ENCODE peak calls at places on chromosomes 2 and 18, in five cellular contexts. One of them, this sample, is unnamed. For H3K27me3, the result is how much of the 10 kb centered on the place peaks cover.

GRCh38 chr2:125405816-125406215 is 1250.1 kb upstream of the GYPC start:
- DNase-seq in H9: no peak
- DNase-seq in mesenchymal stem cell: peak
- DNase-seq in H1: no peak
- DNase-seq in trophoblast cell: peak
- DNase-seq in this sample: no peak

GRCh38 chr2:189142893-189143759 is 36.4 kb downstream of the COL5A2 start:
- DNase-seq in H9: peak
- DNase-seq in mesenchymal stem cell: peak
- DNase-seq in H1: peak
- DNase-seq in trophoblast cell: peak
- DNase-seq in this sample: peak

GRCh38 chr2:219433666-219434467 is 776 bp upstream of the SPEG start:
- DNase-seq in H9: peak
- DNase-seq in mesenchymal stem cell: peak
- DNase-seq in H1: peak
- DNase-seq in trophoblast cell: peak
- DNase-seq in this sample: no peak

GRCh38 chr2:44753552-44754285 is 187.8 kb upstream of the SIX3 start:
- DNase-seq in H9: no peak
- DNase-seq in mesenchymal stem cell: peak
- DNase-seq in H1: no peak
- DNase-seq in trophoblast cell: no peak
- DNase-seq in this sample: no peak

GRCh38 chr2:75596784-75597183 is 36.0 kb upstream of the EVA1A start:
- DNase-seq in H9: no peak
- DNase-seq in mesenchymal stem cell: peak
- DNase-seq in H1: no peak
- DNase-seq in trophoblast cell: peak
- DNase-seq in this sample: no peak

GRCh38 chr18:58682429-58683069 is 11.3 kb downstream of the MALT1 start:
- DNase-seq in H9: no peak
- DNase-seq in mesenchymal stem cell: peak
- DNase-seq in H1: no peak
- DNase-seq in trophoblast cell: no peak
- DNase-seq in this sample: no peak

GRCh38 chr18:31269508-31270074 is 48.4 kb upstream of the DSG1 start:
- DNase-seq in H9: no peak
- DNase-seq in mesenchymal stem cell: no peak
- DNase-seq in H1: no peak
- DNase-seq in trophoblast cell: no peak
- DNase-seq in this sample: no peak

GRCh38 chr2:58562281-58562680 is 321.2 kb upstream of the FANCL start:
- DNase-seq in H9: no peak
- DNase-seq in mesenchymal stem cell: peak
- DNase-seq in H1: no peak
- DNase-seq in trophoblast cell: no peak
- DNase-seq in this sample: no peak

GRCh38 chr18:63317982-63318881 is 1.3 kb downstream of the BCL2 start:
- DNase-seq in H9: peak
- DNase-seq in mesenchymal stem cell: no peak
- DNase-seq in H1: no peak
- DNase-seq in trophoblast cell: peak
- DNase-seq in this sample: no peak

GRCh38 chr2:167492486-167492885 is 604.2 kb downstream of the XIRP2 start:
- DNase-seq in H9: no peak
- DNase-seq in mesenchymal stem cell: peak
- DNase-seq in H1: no peak
- DNase-seq in trophoblast cell: no peak
- DNase-seq in this sample: no peak

GRCh38 chr2:134142341-134142738 is 111.5 kb upstream of the MGAT5 start:
- DNase-seq in H9: no peak
- DNase-seq in mesenchymal stem cell: no peak
- DNase-seq in H1: no peak
- DNase-seq in trophoblast cell: no peak
- DNase-seq in this sample: no peak

GRCh38 chr18:73842795-73843394 is 304.7 kb downstream of the FBXO15 start:
- DNase-seq in H9: peak
- DNase-seq in mesenchymal stem cell: peak
- DNase-seq in H1: no peak
- DNase-seq in trophoblast cell: peak
- DNase-seq in this sample: peak

GRCh38 chr2:136645458-136645857 is 119.9 kb upstream of the THSD7B start:
- DNase-seq in H9: no peak
- DNase-seq in mesenchymal stem cell: no peak
- DNase-seq in H1: no peak
- DNase-seq in trophoblast cell: no peak
- DNase-seq in this sample: no peak

GRCh38 chr2:74548919-74549684 is 4.6 kb downstream of the LOXL3 start:
- DNase-seq in H9: peak
- DNase-seq in mesenchymal stem cell: peak
- DNase-seq in H1: no peak
- DNase-seq in trophoblast cell: peak
- DNase-seq in this sample: peak

GRCh38 chr2:85794491-85795121 is 40.8 kb downstream of the ATOH8 start:
- DNase-seq in H9: no peak
- DNase-seq in mesenchymal stem cell: no peak
- DNase-seq in H1: no peak
- DNase-seq in trophoblast cell: no peak
- DNase-seq in this sample: no peak

GRCh38 chr2:85793584-85793983 is 39.8 kb downstream of the ATOH8 start:
- DNase-seq in H9: no peak
- DNase-seq in mesenchymal stem cell: no peak
- DNase-seq in H1: no peak
- DNase-seq in trophoblast cell: peak
- DNase-seq in this sample: no peak

GRCh38 chr2:85794038-85794441 is 40.2 kb downstream of the ATOH8 start:
- DNase-seq in H9: no peak
- DNase-seq in mesenchymal stem cell: no peak
- DNase-seq in H1: no peak
- DNase-seq in trophoblast cell: no peak
- DNase-seq in this sample: no peak

GRCh38 chr2:85791704-85792565 is 38.1 kb downstream of the ATOH8 start:
- DNase-seq in H9: no peak
- DNase-seq in mesenchymal stem cell: no peak
- DNase-seq in H1: no peak
- DNase-seq in trophoblast cell: no peak
- DNase-seq in this sample: no peak

DNA sequence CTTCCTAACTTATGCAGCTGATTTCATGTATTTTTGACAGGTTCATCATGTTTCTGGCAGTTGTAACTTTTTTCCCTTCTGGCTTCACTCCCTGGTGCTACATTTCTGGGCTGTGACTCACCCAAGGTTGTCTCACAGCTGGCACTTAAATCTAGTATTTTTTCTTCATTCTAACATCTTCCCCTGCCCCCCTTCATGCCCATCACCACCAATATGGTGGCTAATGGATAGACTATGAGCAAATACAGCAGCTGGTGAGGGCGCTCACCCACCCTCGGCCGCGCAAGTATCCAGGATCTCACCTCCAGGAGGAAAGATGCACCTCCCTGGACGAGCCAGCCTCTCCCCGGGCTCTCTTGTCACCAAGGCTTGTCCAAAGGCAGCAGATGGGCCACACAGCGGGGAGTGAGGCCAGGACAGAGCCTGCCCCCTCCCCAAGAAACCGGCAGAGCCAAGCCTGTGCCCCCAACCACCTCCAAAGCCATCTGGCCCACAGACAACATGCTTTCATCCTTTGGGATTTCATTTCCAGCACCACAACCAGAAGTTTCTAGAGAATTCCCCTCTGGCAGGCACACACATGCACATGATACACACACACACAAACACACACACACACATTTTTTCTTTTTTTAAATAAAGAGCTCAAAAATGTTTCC is 39.1 kb downstream of the ATOH8 start:
- DNase-seq in H9: no peak
- DNase-seq in mesenchymal stem cell: peak
- DNase-seq in H1: no peak
- DNase-seq in trophoblast cell: peak
- DNase-seq in this sample: no peak
- H3K14ac ChIP-seq in H9: no peak
- H3K14ac ChIP-seq in mesenchymal stem cell: peak
- H3K14ac ChIP-seq in H1: no peak
- H3K14ac ChIP-seq in trophoblast cell: peak
- H3K14ac ChIP-seq in this sample: no peak

GRCh38 chr2:72015281-72015680 is 132.4 kb downstream of the CYP26B1 start:
- DNase-seq in H9: no peak
- DNase-seq in mesenchymal stem cell: no peak
- DNase-seq in H1: no peak
- DNase-seq in trophoblast cell: peak
- DNase-seq in this sample: no peak
- H3K27me3 ChIP-seq in H9: under half
- H3K27me3 ChIP-seq in mesenchymal stem cell: under half
- H3K27me3 ChIP-seq in H1: under half
- H3K27me3 ChIP-seq in trophoblast cell: under half
- H3K27me3 ChIP-seq in this sample: under half

DNA sequence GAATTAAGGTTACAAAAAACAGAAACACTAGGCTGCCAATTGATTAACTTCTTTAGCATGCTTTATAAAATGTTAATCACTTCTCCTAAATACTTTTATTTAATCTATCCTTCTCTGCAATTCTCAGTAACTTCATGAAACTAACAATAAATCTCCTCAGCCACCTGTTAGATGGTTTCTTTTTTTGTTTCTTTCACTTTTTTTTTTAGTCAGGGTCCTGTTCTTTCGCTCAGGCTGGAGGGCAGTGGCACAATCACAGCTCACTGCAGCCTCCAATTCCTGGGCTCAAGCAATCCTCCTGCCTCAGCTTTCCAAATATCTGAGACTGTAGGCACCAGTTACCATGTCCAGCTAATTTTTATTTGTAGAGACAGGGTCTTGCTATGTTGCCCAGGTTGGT is 213.4 kb upstream of the STK17B start:
- DNase-seq in H9: no peak
- DNase-seq in mesenchymal stem cell: no peak
- DNase-seq in H1: no peak
- DNase-seq in trophoblast cell: no peak
- DNase-seq in this sample: no peak
- H2BK12ac ChIP-seq in H9: no peak
- H2BK12ac ChIP-seq in mesenchymal stem cell: no peak
- H2BK12ac ChIP-seq in H1: no peak
- H2BK12ac ChIP-seq in trophoblast cell: no peak
- H2BK12ac ChIP-seq in this sample: no peak

GRCh38 chr2:15201009-15201408 is 360.1 kb downstream of the NBAS start:
- DNase-seq in H9: no peak
- DNase-seq in mesenchymal stem cell: no peak
- DNase-seq in H1: no peak
- DNase-seq in trophoblast cell: no peak
- DNase-seq in this sample: no peak
- H3K14ac ChIP-seq in H9: no peak
- H3K14ac ChIP-seq in mesenchymal stem cell: no peak
- H3K14ac ChIP-seq in H1: no peak
- H3K14ac ChIP-seq in trophoblast cell: no peak
- H3K14ac ChIP-seq in this sample: no peak

GRCh38 chr2:25160376-25160775 is 8.0 kb downstream of the POMC start:
- DNase-seq in H9: no peak
- DNase-seq in mesenchymal stem cell: no peak
- DNase-seq in H1: no peak
- DNase-seq in trophoblast cell: no peak
- DNase-seq in this sample: no peak

GRCh38 chr2:25161055-25161781 is 7.2 kb downstream of the POMC start:
- DNase-seq in H9: peak
- DNase-seq in mesenchymal stem cell: no peak
- DNase-seq in H1: no peak
- DNase-seq in trophoblast cell: no peak
- DNase-seq in this sample: no peak

GRCh38 chr2:25168256-25169072 is at the start of gene POMC:
- DNase-seq in H9: peak
- DNase-seq in mesenchymal stem cell: peak
- DNase-seq in H1: no peak
- DNase-seq in trophoblast cell: peak
- DNase-seq in this sample: no peak

GRCh38 chr2:25165992-25166618 is 2.3 kb downstream of the POMC start:
- DNase-seq in H9: peak
- DNase-seq in mesenchymal stem cell: no peak
- DNase-seq in H1: no peak
- DNase-seq in trophoblast cell: peak
- DNase-seq in this sample: no peak

GRCh38 chr2:25164526-25164925 is 3.9 kb downstream of the POMC start:
- DNase-seq in H9: no peak
- DNase-seq in mesenchymal stem cell: no peak
- DNase-seq in H1: no peak
- DNase-seq in trophoblast cell: no peak
- DNase-seq in this sample: no peak
- H3K27me3 ChIP-seq in H9: under half
- H3K27me3 ChIP-seq in mesenchymal stem cell: half or more
- H3K27me3 ChIP-seq in H1: under half
- H3K27me3 ChIP-seq in trophoblast cell: under half
- H3K27me3 ChIP-seq in this sample: under half

DNA sequence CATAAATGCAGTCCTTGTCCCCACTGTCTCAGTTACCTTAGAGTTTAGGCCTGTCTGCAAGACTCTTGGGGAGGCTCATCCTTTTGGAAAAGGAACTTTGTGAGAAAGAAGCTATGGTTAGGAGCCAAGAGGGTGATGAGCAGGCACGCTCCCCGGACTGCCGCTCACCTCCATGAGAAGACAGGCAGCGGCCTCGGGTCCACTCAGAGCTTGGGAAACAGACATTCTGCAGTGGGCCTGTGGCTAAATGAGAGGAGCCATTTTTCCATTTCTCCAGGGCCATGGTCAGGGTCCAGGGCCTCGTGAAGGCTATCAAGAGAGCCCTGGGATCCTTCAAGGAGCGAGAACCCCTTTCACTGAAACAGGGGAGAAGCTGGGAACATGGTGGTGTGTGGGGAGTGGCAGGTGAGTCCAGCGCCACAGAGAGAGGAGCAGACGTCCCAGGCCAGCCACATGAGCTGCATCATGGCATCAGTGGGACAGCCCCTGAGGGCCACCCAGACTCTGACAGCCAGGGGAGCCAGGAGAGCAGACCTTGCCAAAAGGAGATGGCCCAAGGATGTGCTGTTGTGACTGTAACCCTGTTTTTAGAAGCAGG is 4.0 kb upstream of the TEX51 start:
- DNase-seq in H9: peak
- DNase-seq in mesenchymal stem cell: no peak
- DNase-seq in H1: no peak
- DNase-seq in trophoblast cell: no peak
- DNase-seq in this sample: no peak
- H2BK12ac ChIP-seq in H9: no peak
- H2BK12ac ChIP-seq in mesenchymal stem cell: no peak
- H2BK12ac ChIP-seq in H1: no peak
- H2BK12ac ChIP-seq in trophoblast cell: no peak
- H2BK12ac ChIP-seq in this sample: no peak

DNA sequence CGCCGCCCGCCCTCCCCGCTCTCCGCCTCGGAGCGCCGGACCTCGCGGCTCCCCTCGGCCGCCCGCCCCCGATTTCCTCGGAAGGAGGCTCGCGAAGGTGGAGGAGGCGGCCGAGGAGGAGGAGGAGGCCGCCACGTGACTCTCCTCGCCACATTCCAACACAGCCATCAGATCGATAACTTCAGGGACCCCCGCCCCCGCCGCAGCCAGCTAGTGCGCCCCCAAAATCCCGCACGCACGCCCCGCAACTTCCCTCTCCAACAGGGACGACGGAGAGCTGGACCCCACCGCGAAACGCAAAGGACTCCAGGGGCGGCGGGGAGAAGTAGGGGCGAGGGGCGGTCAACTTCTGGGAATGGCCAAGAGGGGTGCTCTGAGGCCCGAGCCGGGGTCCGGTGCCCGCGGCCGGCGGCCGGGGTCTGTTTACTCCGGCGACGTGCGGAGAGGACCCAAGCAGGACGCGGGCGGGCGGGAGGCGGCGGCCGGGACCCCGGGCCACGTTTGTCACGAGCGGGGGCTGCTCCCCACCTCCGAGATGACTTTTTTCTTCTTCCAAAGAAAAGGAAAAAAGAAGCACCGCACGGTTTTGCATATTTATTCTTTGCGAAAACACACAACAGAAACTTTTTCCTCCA is 1.9 kb downstream of the ZNF521 start:
- DNase-seq in H9: peak
- DNase-seq in mesenchymal stem cell: peak
- DNase-seq in H1: no peak
- DNase-seq in trophoblast cell: no peak
- DNase-seq in this sample: peak
- H3K14ac ChIP-seq in H9: no peak
- H3K14ac ChIP-seq in mesenchymal stem cell: peak
- H3K14ac ChIP-seq in H1: no peak
- H3K14ac ChIP-seq in trophoblast cell: peak
- H3K14ac ChIP-seq in this sample: peak

This sample was measured in neuronal stem cell.